ENCODE peak calls at places on chromosomes 7 and 10, in four cellular contexts. U, E, H and W are unnamed samples.

GRCh38 chr7:80859272-80859970 is 59.4 kb downstream of the SEMA3C start:
- DNase-seq in U (peak), E (peak), H (peak), W (peak)

GRCh38 chr10:3932597-3933380 is 147.8 kb upstream of the KLF6 start:
- DNase-seq in U (no peak), E (no peak), H (no peak), W (no peak)

GRCh38 chr7:34059551-34059840 is 154.2 kb downstream of the BMPER start:
- DNase-seq in U (no peak), E (no peak), H (no peak), W (no peak)

GRCh38 chr7:23021581-23021980 is 7.7 kb upstream of the HYCC1 start:
- DNase-seq in U (no peak), E (no peak), H (no peak), W (no peak)

GRCh38 chr7:69645683-69646082 is 47.4 kb downstream of the AUTS2 start:
- DNase-seq in U (no peak), E (no peak), H (no peak), W (no peak)

GRCh38 chr10:61918140-61918539 is 16.6 kb downstream of the ARID5B start:
- DNase-seq in U (no peak), E (no peak), H (no peak), W (no peak)

GRCh38 chr10:52213511-52213831 is 100.6 kb upstream of the DKK1 start:
- DNase-seq in U (peak), E (no peak), H (no peak), W (no peak)

GRCh38 chr10:132142396-132143161 is 44.2 kb upstream of the DPYSL4 start:
- DNase-seq in U (peak), E (peak), H (no peak), W (no peak)

GRCh38 chr7:30214651-30215137 is 69.7 kb upstream of the ZNRF2 start:
- DNase-seq in U (no peak), E (no peak), H (no peak), W (no peak)

GRCh38 chr7:111530356-111530668 is 32.0 kb downstream of the IMMP2L start:
- DNase-seq in U (no peak), E (no peak), H (no peak), W (no peak)

GRCh38 chr7:111529507-111530355 is 32.6 kb downstream of the IMMP2L start:
- DNase-seq in U (no peak), E (no peak), H (no peak), W (no peak)

GRCh38 chr7:111527545-111527944 is 34.7 kb downstream of the IMMP2L start:
- DNase-seq in U (no peak), E (no peak), H (no peak), W (no peak)

GRCh38 chr7:111525100-111525499 is 37.2 kb downstream of the IMMP2L start:
- DNase-seq in U (no peak), E (no peak), H (no peak), W (no peak)

GRCh38 chr7:111528331-111528730 is 34.0 kb downstream of the IMMP2L start:
- DNase-seq in U (no peak), E (no peak), H (no peak), W (no peak)
- TF ChIP-seq POLR2A in U (no peak), E (no peak), H (no peak), W (no peak)

GRCh38 chr7:155745737-155746136 is 66.5 kb downstream of the SHH start:
- DNase-seq in U (no peak), E (no peak), H (no peak), W (no peak)
- TF ChIP-seq POLR2A in U (no peak), E (no peak), H (no peak), W (no peak)

DNA sequence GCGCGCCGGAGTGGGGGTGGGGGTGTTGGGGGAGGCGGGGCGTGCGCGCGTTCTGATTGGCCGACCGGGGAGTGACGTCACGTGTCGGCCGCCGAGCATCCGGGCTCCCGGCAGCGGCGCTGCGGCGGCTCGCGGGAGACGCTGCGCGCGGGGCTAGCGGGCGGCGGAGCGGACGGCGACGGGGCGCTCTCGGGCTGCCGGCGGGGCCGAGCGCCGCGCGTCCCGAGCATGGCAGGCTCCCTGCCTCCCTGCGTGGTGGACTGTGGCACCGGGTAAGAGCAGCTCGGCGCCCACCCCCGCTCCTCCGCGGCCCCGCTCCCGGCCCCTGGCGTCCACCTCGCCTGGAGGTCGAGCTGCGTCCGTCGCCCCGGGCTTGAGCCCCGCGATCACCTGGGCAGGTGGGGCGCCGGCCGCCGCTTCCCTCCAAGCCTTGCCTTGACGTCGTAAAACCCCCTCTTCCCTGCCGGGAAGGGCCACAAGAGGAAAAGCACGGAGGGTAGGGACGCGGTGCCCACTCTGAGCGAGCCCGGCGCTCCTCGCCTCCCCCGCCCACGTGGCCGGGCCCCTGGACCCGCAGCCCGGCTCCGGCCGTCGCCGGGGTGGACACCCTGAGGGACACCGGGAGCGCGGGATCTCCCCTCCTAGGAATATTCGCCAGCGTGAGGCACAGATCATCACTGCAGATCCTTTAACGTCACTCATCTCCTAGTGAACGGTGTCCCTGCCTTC is at the start of gene ACTR3B:
- DNase-seq in U (peak), E (peak), H (peak), W (peak)
- TF ChIP-seq POLR2A in U (peak), E (no peak), H (no peak), W (no peak)

DNA sequence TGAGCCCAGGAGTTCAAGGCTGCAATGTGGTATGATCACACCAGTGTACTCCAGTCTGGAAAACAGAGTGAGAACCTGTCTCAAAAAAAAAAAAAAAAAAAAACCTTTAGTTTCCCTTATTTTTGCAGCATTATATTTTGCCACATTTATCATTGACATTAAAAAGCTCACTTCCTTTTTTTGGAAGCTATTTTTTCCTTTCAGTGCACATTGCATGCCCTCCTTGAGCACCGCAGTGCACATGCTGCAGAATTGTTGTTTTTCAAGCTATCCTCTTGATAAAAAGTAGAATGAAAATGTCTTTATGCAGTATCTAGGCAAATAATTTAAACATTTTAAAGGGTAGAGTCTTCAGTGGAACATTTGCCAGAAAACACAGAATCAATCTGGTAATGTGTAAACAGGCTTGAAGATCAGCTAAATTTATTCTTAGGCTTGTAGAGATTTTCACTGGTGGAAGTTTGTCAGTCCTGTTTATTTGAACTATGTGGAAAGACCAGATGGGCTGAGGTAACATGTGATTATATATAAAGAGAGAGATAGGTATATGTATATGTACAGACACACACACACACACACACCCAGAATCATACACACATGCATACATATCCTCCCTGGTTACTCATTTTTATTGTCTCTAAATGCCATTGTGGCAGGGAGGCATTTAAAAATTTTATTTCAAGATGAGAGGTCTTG is 77.8 kb upstream of the CYTH3 start:
- DNase-seq in U (no peak), E (no peak), H (no peak), W (no peak)
- TF ChIP-seq POLR2A in U (no peak), E (no peak), H (no peak), W (no peak)

GRCh38 chr7:100705753-100706671 is at the start of gene POP7:
- DNase-seq in U (peak), E (peak), H (peak), W (peak)
- TF ChIP-seq POLR2A in U (peak), E (peak), H (no peak), W (peak)